ENCODE peak calls at places on chromosomes 1 and 21, in eight cellular contexts. Z is sigmoid colon, V is ovary, O is thyroid gland, J is Panc1, Q is hepatocyte, C is spleen, F is heart right ventricle. M is an unnamed sample. For H3K36me3 and H3K4me1, the result is how much of the 10 kb centered on the place peaks cover.

GRCh38 chr1:110672753-110673108 is 2.0 kb downstream of the KCNA3 start:
- DNase-seq in Z (no peak), V (no peak), O (no peak), J (no peak), Q (no peak), C (no peak), F (no peak), M (no peak)

GRCh38 chr1:36239941-36240637 is 15.8 kb downstream of the THRAP3 start:
- DNase-seq in Z (no peak), V (no peak), O (no peak), J (no peak), Q (peak), C (no peak), F (no peak), M (no peak)

GRCh38 chr1:228087771-228088251 is 5.3 kb downstream of the ARF1 start:
- DNase-seq in Z (peak), V (no peak), O (no peak), J (no peak), Q (no peak), C (peak), F (no peak), M (no peak)

GRCh38 chr1:193707271-193708015 is 521.0 kb upstream of the B3GALT2 start:
- DNase-seq in Z (no peak), V (no peak), O (no peak), J (no peak), Q (no peak), C (no peak), F (no peak), M (no peak)

GRCh38 chr1:234515821-234516241 is 36.9 kb upstream of the TARBP1 start:
- DNase-seq in Z (no peak), V (no peak), O (no peak), J (no peak), Q (no peak), C (no peak), F (no peak), M (no peak)

GRCh38 chr1:168360151-168360550 is 79.5 kb downstream of the TBX19 start:
- DNase-seq in Z (no peak), V (no peak), O (no peak), J (no peak), Q (peak), C (no peak), F (no peak), M (no peak)

GRCh38 chr1:29122662-29122986 is 1.1 kb downstream of the TMEM200B start:
- DNase-seq in Z (peak), V (peak), O (no peak), J (no peak), Q (peak), C (no peak), F (peak), M (no peak)

GRCh38 chr1:98523256-98523655 is 138.3 kb upstream of the SNX7 start:
- DNase-seq in Z (no peak), V (no peak), O (no peak), J (no peak), Q (no peak), C (no peak), F (no peak), M (no peak)

GRCh38 chr1:203304391-203304918 is 864 bp upstream of the BTG2 start:
- DNase-seq in Z (peak), V (no peak), O (no peak), J (no peak), Q (no peak), C (no peak), F (no peak), M (no peak)

GRCh38 chr1:240965581-240966091 is 353.7 kb upstream of the GREM2 start:
- DNase-seq in Z (no peak), V (no peak), O (no peak), J (no peak), Q (peak), C (no peak), F (no peak), M (no peak)

GRCh38 chr1:20093940-20094391 is 24.0 kb downstream of the PLA2G5 start:
- DNase-seq in Z (peak), V (peak), O (peak), J (no peak), Q (no peak), C (no peak), F (peak), M (peak)

GRCh38 chr21:35006248-35006647 is 42.9 kb downstream of the RUNX1 start:
- DNase-seq in Z (no peak), V (no peak), O (no peak), J (no peak), Q (no peak), C (no peak), F (no peak), M (no peak)

GRCh38 chr1:54459714-54460113 is 53.5 kb upstream of the SSBP3 start:
- DNase-seq in Z (peak), V (peak), O (no peak), J (no peak), Q (no peak), C (peak), F (no peak), M (no peak)

GRCh38 chr1:55214214-55214902 is 806 bp downstream of the USP24 start:
- DNase-seq in Z (peak), V (peak), O (peak), J (no peak), Q (peak), C (peak), F (peak), M (peak)

GRCh38 chr1:167105150-167105840 is 11.4 kb downstream of the STYXL2 start:
- DNase-seq in Z (no peak), V (no peak), O (no peak), J (no peak), Q (no peak), C (no peak), F (no peak), M (no peak)

GRCh38 chr21:34582506-34583150 is 32.3 kb downstream of the RCAN1 start:
- DNase-seq in Z (no peak), V (no peak), O (no peak), J (no peak), Q (peak), C (no peak), F (peak), M (no peak)

GRCh38 chr1:241423541-241424479 is 66.8 kb upstream of the RGS7 start:
- DNase-seq in Z (no peak), V (no peak), O (no peak), J (no peak), Q (peak), C (peak), F (peak), M (no peak)

GRCh38 chr1:51542158-51542953 is 23.3 kb upstream of the EPS15 start:
- DNase-seq in Z (no peak), V (no peak), O (no peak), J (no peak), Q (no peak), C (no peak), F (no peak), M (no peak)

GRCh38 chr1:2956571-2956970 is 64.7 kb upstream of the ACTRT2 start:
- DNase-seq in Z (no peak), V (no peak), O (no peak), J (no peak), Q (no peak), C (no peak), F (no peak), M (no peak)

GRCh38 chr1:22418852-22419480 is 32.7 kb upstream of the ZBTB40 start:
- DNase-seq in Z (no peak), V (no peak), O (no peak), J (no peak), Q (no peak), C (no peak), F (no peak), M (no peak)

GRCh38 chr1:2427976-2428375 is 15.6 kb upstream of the PEX10 start:
- DNase-seq in Z (no peak), V (no peak), O (no peak), J (no peak), Q (no peak), C (no peak), F (no peak), M (no peak)

GRCh38 chr21:43764576-43765495 is 11.3 kb downstream of the CSTB start:
- DNase-seq in Z (no peak), V (no peak), O (no peak), J (no peak), Q (no peak), C (no peak), F (no peak), M (no peak)

GRCh38 chr1:246012271-246012854 is 494.7 kb downstream of the SMYD3 start:
- DNase-seq in Z (no peak), V (no peak), O (no peak), J (peak), Q (peak), C (no peak), F (no peak), M (no peak)

GRCh38 chr1:31510853-31511789 is 65.2 kb upstream of the TINAGL1 start:
- DNase-seq in Z (no peak), V (no peak), O (no peak), J (no peak), Q (peak), C (no peak), F (no peak), M (no peak)

GRCh38 chr1:202671388-202671787 is 38.9 kb downstream of the SYT2 start:
- DNase-seq in Z (no peak), V (no peak), O (peak), J (no peak), Q (no peak), C (no peak), F (no peak), M (no peak)

GRCh38 chr1:153023109-153023508 is 7.9 kb upstream of the SPRR1B start:
- DNase-seq in Z (no peak), V (no peak), O (no peak), J (no peak), Q (no peak), C (no peak), F (no peak), M (no peak)

GRCh38 chr21:36816556-36817130 is 117.7 kb downstream of the SIM2 start:
- DNase-seq in Z (no peak), V (no peak), O (no peak), J (no peak), Q (no peak), C (no peak), F (no peak), M (no peak)

GRCh38 chr1:220962031-220962751 is 82.9 kb downstream of the HLX start:
- DNase-seq in Z (no peak), V (no peak), O (no peak), J (peak), Q (peak), C (no peak), F (no peak), M (no peak)

GRCh38 chr21:41777934-41778815 is 11.3 kb upstream of the RIPK4 start:
- DNase-seq in Z (peak), V (peak), O (peak), J (no peak), Q (peak), C (no peak), F (peak), M (peak)

GRCh38 chr1:164608651-164609057 is 49.7 kb downstream of the PBX1 start:
- DNase-seq in Z (no peak), V (no peak), O (no peak), J (no peak), Q (no peak), C (no peak), F (no peak), M (no peak)

GRCh38 chr1:119903443-119903835 is 7.1 kb upstream of the ADAM30 start:
- DNase-seq in Z (no peak), V (no peak), O (no peak), J (no peak), Q (no peak), C (no peak), F (no peak), M (no peak)

GRCh38 chr1:197399691-197400521 is 131.9 kb downstream of the CRB1 start:
- DNase-seq in Z (no peak), V (no peak), O (peak), J (peak), Q (peak), C (no peak), F (no peak), M (no peak)

GRCh38 chr1:45840704-45841103 is 37.3 kb downstream of the MAST2 start:
- DNase-seq in Z (no peak), V (no peak), O (peak), J (no peak), Q (no peak), C (no peak), F (no peak), M (no peak)

GRCh38 chr1:205680073-205680851 is at the start of gene SLC45A3:
- DNase-seq in Z (no peak), V (peak), O (peak), J (no peak), Q (peak), C (peak), F (peak), M (no peak)

GRCh38 chr1:213492161-213493041 is 441.4 kb downstream of the RPS6KC1 start:
- DNase-seq in Z (no peak), V (no peak), O (no peak), J (no peak), Q (no peak), C (no peak), F (no peak), M (no peak)

GRCh38 chr1:98099501-98099900 is 178.7 kb upstream of the DPYD start:
- DNase-seq in Z (no peak), V (no peak), O (no peak), J (no peak), Q (no peak), C (no peak), F (no peak), M (no peak)

GRCh38 chr1:11751087-11751486 is 10.9 kb upstream of the C1orf167 start:
- DNase-seq in Z (no peak), V (no peak), O (no peak), J (no peak), Q (no peak), C (no peak), F (no peak), M (no peak)

GRCh38 chr1:47432071-47433036 is 5.5 kb upstream of the FOXD2 start:
- DNase-seq in Z (peak), V (peak), O (peak), J (no peak), Q (peak), C (peak), F (peak), M (peak)

GRCh38 chr1:30011970-30012369 is 711.4 kb downstream of the MATN1 start:
- DNase-seq in Z (no peak), V (no peak), O (no peak), J (no peak), Q (no peak), C (no peak), F (no peak), M (no peak)

GRCh38 chr1:61627365-61627764 is 97.6 kb downstream of the TM2D1 start:
- DNase-seq in Z (no peak), V (no peak), O (no peak), J (no peak), Q (no peak), C (no peak), F (no peak), M (no peak)
- H3K4me3 ChIP-seq in Z (no peak), V (no peak), O (no peak), J (no peak), Q (no peak), C (no peak), F (no peak), M (no peak)

GRCh38 chr1:226719596-226720386 is 19.3 kb downstream of the ITPKB start:
- DNase-seq in Z (no peak), V (no peak), O (no peak), J (no peak), Q (no peak), C (no peak), F (no peak), M (no peak)
- H3K36me3 ChIP-seq in Z (under half), V (under half), O (under half), J (under half), Q (under half), C (under half), F (under half), M (under half)

GRCh38 chr21:15749045-15749867 is 19.5 kb downstream of the USP25 start:
- DNase-seq in Z (no peak), V (no peak), O (no peak), J (no peak), Q (peak), C (no peak), F (no peak), M (no peak)

GRCh38 chr21:15751037-15751436 is 21.3 kb downstream of the USP25 start:
- DNase-seq in Z (no peak), V (no peak), O (no peak), J (no peak), Q (no peak), C (no peak), F (no peak), M (no peak)

GRCh38 chr21:15752763-15753407 is 23.1 kb downstream of the USP25 start:
- DNase-seq in Z (no peak), V (no peak), O (no peak), J (no peak), Q (no peak), C (no peak), F (no peak), M (no peak)

GRCh38 chr21:15749868-15750174 is 20.0 kb downstream of the USP25 start:
- DNase-seq in Z (no peak), V (no peak), O (no peak), J (no peak), Q (peak), C (no peak), F (no peak), M (no peak)

GRCh38 chr21:15751561-15751960 is 21.8 kb downstream of the USP25 start:
- DNase-seq in Z (no peak), V (no peak), O (no peak), J (no peak), Q (no peak), C (no peak), F (no peak), M (no peak)
- H3K4me1 ChIP-seq in Z (under half), V (under half), O (under half), J (under half), Q (under half), C (under half), F (under half), M (under half)

DNA sequence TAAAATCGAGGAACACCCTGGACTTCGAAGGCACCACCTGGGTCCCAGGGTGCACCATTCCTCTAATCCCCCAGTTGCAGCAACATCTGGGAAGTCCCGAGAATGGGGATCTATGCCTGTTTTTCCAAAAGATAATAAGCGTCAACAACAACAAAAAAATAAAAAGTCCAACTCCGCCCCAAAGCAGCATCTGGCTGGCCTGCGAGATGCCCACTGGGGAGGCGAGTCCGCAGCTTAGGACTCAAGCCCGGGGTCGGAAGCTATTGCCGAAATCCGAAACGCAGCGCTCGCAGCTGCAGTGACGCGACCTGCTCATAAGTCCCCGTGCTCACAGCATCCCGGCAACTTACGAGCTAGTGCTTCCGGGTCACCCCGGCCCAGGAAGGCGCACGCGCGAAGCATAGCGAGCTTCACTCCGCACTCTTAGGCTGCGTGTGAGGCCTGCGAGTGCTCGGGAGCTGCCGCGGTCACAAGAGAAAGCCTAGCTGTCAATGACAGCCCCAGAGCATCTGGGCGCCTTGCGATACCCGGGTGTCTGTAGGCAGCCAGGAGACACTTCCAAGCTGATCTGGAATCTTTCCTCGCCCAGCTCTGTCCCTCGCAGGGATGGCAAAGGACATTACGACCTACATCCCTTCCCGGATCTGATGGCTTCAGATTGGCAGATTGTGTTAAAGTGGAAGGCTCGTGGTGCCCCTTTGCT is 9.9 kb upstream of the LTN1 start:
- DNase-seq in Z (peak), V (peak), O (peak), J (peak), Q (peak), C (peak), F (peak), M (peak)
- H3K4me3 ChIP-seq in Z (peak), V (peak), O (peak), J (peak), Q (peak), C (peak), F (peak), M (peak)

DNA sequence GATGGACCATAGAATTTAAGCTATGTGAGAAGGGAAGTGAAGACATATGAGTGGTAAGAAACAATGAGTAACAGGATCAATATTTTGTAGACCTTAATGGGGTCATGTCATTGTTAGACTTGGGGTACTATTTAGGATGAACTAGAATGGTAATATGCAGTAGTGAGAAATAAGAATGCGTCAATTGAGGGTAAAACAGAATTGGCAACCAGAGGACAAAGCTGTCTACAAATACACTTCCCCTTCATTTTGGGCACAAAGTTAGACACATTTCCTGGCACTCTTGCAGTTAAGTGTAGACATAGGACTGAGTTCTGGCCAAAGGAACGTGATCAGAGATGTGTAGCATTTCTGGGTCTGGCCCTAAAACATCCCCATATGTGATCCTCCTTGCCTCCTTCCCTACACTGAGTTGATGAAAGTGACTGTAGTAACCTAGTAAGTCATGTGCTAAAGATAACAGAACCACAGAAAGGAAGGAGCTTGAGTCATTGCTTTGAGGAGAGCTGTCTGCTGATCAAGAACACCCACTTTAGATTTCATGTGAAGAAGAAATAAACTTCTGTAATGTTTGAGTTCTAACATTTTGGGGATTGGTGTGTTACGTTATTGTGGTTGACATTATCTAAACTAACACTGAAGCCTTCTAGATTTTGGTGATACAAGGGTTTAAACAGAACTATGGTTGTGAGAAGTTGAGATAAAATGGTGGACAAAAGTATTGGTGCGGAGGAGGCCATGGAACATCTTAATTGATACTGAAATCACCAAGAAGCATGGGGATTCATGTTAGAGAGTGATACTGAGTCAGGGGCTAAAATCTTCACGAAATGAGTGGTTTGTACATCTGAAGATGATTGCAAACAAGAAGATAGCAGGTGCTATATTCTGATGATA is 41.7 kb downstream of the CD55 start:
- DNase-seq in Z (no peak), V (no peak), O (no peak), J (no peak), Q (no peak), C (no peak), F (no peak), M (no peak)
- H3K36me3 ChIP-seq in Z (under half), V (under half), O (under half), J (under half), Q (under half), C (half or more), F (under half), M (under half)